ENCODE peak calls at places on chromosomes 16 and 17, in four cellular contexts. One of them, this sample, is unnamed.
A peak's percentile ranks its signal among the peaks of the same experiment; 100 is the strongest.

GRCh38 chr17:39653662-39654331 is 11.4 kb upstream of the TCAP start:
- DNase-seq in HCT116: no peak
- DNase-seq in mammary epithelial cell: no peak
- DNase-seq in K562: peak; percentile 91
- DNase-seq in this sample: peak; percentile 37

GRCh38 chr17:22490399-22490798 is 798.1 kb downstream of the KCNJ18 start:
- DNase-seq in K562: no peak
- DNase-seq in mammary epithelial cell: no peak
- DNase-seq in HCT116: no peak
- DNase-seq in this sample: no peak

GRCh38 chr17:77493238-77493812 is 352.6 kb downstream of the SEC14L1 start:
- DNase-seq in K562: no peak
- DNase-seq in mammary epithelial cell: no peak
- DNase-seq in HCT116: no peak
- DNase-seq in this sample: no peak

GRCh38 chr16:53771655-53772497 is 67.9 kb downstream of the FTO start:
- DNase-seq in HCT116: no peak
- DNase-seq in mammary epithelial cell: no peak
- DNase-seq in K562: no peak
- DNase-seq in this sample: no peak

GRCh38 chr17:19412984-19413383 is 2.0 kb downstream of the RNF112 start:
- DNase-seq in HCT116: no peak
- DNase-seq in K562: no peak
- DNase-seq in mammary epithelial cell: no peak
- DNase-seq in this sample: no peak

GRCh38 chr16:56589141-56590039 is at the start of gene MT3:
- DNase-seq in HCT116: no peak
- DNase-seq in mammary epithelial cell: no peak
- DNase-seq in K562: no peak
- DNase-seq in this sample: peak; percentile 17

GRCh38 chr16:66295191-66295590 is 71.3 kb upstream of the CDH5 start:
- DNase-seq in mammary epithelial cell: no peak
- DNase-seq in K562: no peak
- DNase-seq in HCT116: no peak
- DNase-seq in this sample: no peak

GRCh38 chr16:74123826-74124225 is 172.8 kb upstream of the PSMD7 start:
- DNase-seq in HCT116: no peak
- DNase-seq in mammary epithelial cell: peak; percentile 32
- DNase-seq in K562: no peak
- DNase-seq in this sample: no peak

GRCh38 chr17:19398301-19399181 is 11.6 kb upstream of the MFAP4 start:
- DNase-seq in K562: no peak
- DNase-seq in mammary epithelial cell: peak; percentile 10
- DNase-seq in HCT116: no peak
- DNase-seq in this sample: peak; percentile 19

GRCh38 chr16:79372504-79373184 is 227.9 kb downstream of the MAF start:
- DNase-seq in mammary epithelial cell: peak; percentile 0
- DNase-seq in K562: no peak
- DNase-seq in HCT116: no peak
- DNase-seq in this sample: peak; percentile 56

GRCh38 chr16:22386976-22387375 is 12.6 kb upstream of the CDR2 start:
- DNase-seq in K562: no peak
- DNase-seq in mammary epithelial cell: no peak
- DNase-seq in HCT116: no peak
- DNase-seq in this sample: peak; percentile 98

GRCh38 chr17:75874323-75875181 is 3.8 kb downstream of the TRIM47 start:
- DNase-seq in mammary epithelial cell: no peak
- DNase-seq in K562: no peak
- DNase-seq in HCT116: no peak
- DNase-seq in this sample: no peak

GRCh38 chr17:70938311-70938710 is 769.0 kb downstream of the KCNJ2 start:
- DNase-seq in mammary epithelial cell: no peak
- DNase-seq in HCT116: no peak
- DNase-seq in K562: no peak
- DNase-seq in this sample: no peak

GRCh38 chr17:82424001-82424862 is 5.8 kb upstream of the OGFOD3 start:
- DNase-seq in K562: peak; percentile 55
- DNase-seq in mammary epithelial cell: peak; percentile 21
- DNase-seq in HCT116: peak; percentile 36
- DNase-seq in this sample: peak; percentile 19

GRCh38 chr16:14186007-14186953 is 115.2 kb downstream of the MRTFB start:
- DNase-seq in HCT116: no peak
- DNase-seq in K562: no peak
- DNase-seq in mammary epithelial cell: no peak
- DNase-seq in this sample: peak; percentile 89

GRCh38 chr16:14181371-14182050 is 110.4 kb downstream of the MRTFB start:
- DNase-seq in HCT116: no peak
- DNase-seq in mammary epithelial cell: peak; percentile 73
- DNase-seq in K562: no peak
- DNase-seq in this sample: peak; percentile 89

GRCh38 chr16:14187517-14188338 is 116.6 kb downstream of the MRTFB start:
- DNase-seq in K562: no peak
- DNase-seq in HCT116: no peak
- DNase-seq in mammary epithelial cell: no peak
- DNase-seq in this sample: no peak

GRCh38 chr16:14182999-14183398 is 111.9 kb downstream of the MRTFB start:
- DNase-seq in HCT116: no peak
- DNase-seq in K562: no peak
- DNase-seq in mammary epithelial cell: no peak
- DNase-seq in this sample: no peak

DNA sequence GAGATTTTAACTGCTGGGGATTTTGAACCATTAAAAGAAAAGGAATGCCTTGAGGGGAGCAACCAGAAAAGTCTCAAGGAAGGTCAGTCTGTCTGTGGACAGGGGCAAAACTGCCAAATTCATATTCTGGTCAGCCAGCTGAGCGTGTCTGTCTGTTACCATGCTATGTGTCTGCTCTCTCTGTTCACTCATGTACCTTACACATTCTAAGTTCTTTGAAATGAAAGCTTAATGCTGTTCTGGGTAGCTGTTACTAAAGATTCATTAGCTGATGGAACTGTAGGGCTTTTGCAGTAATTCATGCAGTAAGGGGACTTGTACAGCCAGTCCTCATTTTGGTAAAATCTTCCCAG is 115.8 kb downstream of the MRTFB start:
- DNase-seq in K562: no peak
- DNase-seq in HCT116: no peak
- DNase-seq in mammary epithelial cell: no peak
- DNase-seq in this sample: no peak
- H3K4me3 ChIP-seq in K562: no peak overlapping the region
- H3K4me3 ChIP-seq in HCT116: no peak overlapping the region
- H3K4me3 ChIP-seq in mammary epithelial cell: no peak overlapping the region
- H3K4me3 ChIP-seq in this sample: peak overlapping the region; percentile 16

DNA sequence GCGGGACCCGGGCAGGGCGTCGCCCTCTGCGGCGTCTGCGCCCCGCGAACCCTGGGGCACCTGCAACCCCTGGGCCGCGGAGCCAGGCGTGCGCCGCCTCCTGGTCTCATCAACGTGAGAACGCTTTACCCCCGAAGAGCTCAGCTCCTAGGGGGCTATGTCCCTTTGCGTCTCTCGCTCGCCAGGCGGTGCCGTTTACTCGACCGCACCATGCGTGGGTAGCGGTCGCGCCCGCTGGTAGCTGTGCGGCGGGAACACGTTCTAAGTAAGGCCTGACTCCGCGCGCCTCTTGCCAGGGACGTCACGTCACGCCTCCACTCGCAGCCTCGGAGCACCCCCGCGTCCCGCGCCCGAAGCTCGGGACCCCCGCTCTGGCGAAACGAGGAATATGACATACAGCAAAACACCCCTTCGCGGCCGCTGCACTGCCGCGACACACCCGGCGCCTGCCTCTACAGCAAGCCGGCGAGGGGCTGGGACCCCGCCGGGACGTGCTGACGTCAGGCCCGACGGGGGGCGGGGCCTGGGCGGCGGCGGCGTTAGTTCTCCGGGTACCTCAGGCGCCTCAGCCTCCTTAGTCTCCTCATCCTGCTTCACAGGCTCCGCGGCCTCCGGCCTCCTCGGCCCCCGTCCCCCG is at the start of gene RAB11FIP3:
- DNase-seq in K562: peak; percentile 91
- DNase-seq in mammary epithelial cell: peak; percentile 67
- DNase-seq in HCT116: peak; percentile 29
- DNase-seq in this sample: peak; percentile 79
- TF ChIP-seq CTCF in K562: peak; percentile 50
- TF ChIP-seq CTCF in mammary epithelial cell: peak; percentile 43
- TF ChIP-seq CTCF in HCT116: peak; percentile 1
- TF ChIP-seq CTCF in this sample: peak; percentile 8

GRCh38 chr17:79600613-79601221 is 10.1 kb downstream of the RBFOX3 start:
- DNase-seq in K562: no peak
- DNase-seq in mammary epithelial cell: no peak
- DNase-seq in HCT116: no peak
- DNase-seq in this sample: no peak
- TF ChIP-seq EZH2 in K562: no peak
- TF ChIP-seq EZH2 in mammary epithelial cell: no peak
- TF ChIP-seq EZH2 in HCT116: no peak
- TF ChIP-seq EZH2 in this sample: no peak

GRCh38 chr17:12974319-12974661 is 43.5 kb downstream of the ELAC2 start:
- DNase-seq in K562: no peak
- DNase-seq in HCT116: no peak
- DNase-seq in mammary epithelial cell: no peak
- DNase-seq in this sample: no peak
- H3K4me3 ChIP-seq in K562: no peak overlapping the region
- H3K4me3 ChIP-seq in HCT116: no peak overlapping the region
- H3K4me3 ChIP-seq in mammary epithelial cell: no peak overlapping the region
- H3K4me3 ChIP-seq in this sample: peak overlapping the region; percentile 42

This sample was measured in fibroblast of lung.